ENCODE peak calls at places on chromosome 13, in ten cellular contexts. B is ovary, W is tibial nerve, O is brain microvascular endothelial cell, E is left ventricle myocardium inferior, Z is fibroblast of pulmonary artery, S is neural progenitor cell, H is thoracic aorta, J is heart left ventricle, L is AG10803. R is an unnamed sample.

GRCh38 chr13:95494082-95494681 is 58.3 kb upstream of the CLDN10 start:
- DNase-seq in H (no peak), E (no peak), B (no peak), S (peak), Z (peak), W (no peak), L (peak), O (peak), J (no peak), R (no peak)

GRCh38 chr13:80029170-80029569 is 311.8 kb downstream of the SPRY2 start:
- DNase-seq in L (no peak), J (no peak), H (no peak), W (no peak), O (no peak), Z (no peak), E (no peak), S (no peak), B (no peak), R (no peak)

GRCh38 chr13:48163066-48163465 is 68.2 kb upstream of the MED4 start:
- DNase-seq in O (no peak), B (no peak), W (no peak), H (no peak), J (no peak), E (no peak), Z (peak), S (no peak), L (no peak), R (no peak)

GRCh38 chr13:88751994-88752393 is 1080.8 kb downstream of the SLITRK5 start:
- DNase-seq in W (no peak), B (no peak), L (no peak), S (no peak), J (no peak), Z (no peak), O (no peak), E (no peak), H (no peak), R (peak)

GRCh38 chr13:110416131-110416584 is 109.1 kb downstream of the COL4A2 start:
- DNase-seq in J (no peak), B (no peak), O (no peak), Z (peak), E (no peak), L (peak), S (no peak), H (no peak), W (no peak), R (no peak)

GRCh38 chr13:48094404-48094780 is 512 bp downstream of the MED4 start:
- DNase-seq in H (no peak), S (peak), J (no peak), Z (no peak), O (no peak), E (no peak), B (no peak), W (no peak), L (peak), R (no peak)

GRCh38 chr13:66262330-66262729 is 967.8 kb downstream of the PCDH9 start:
- DNase-seq in E (no peak), S (no peak), Z (no peak), O (no peak), H (no peak), J (no peak), W (no peak), L (no peak), B (no peak), R (no peak)

GRCh38 chr13:112066624-112067004 is 335 bp upstream of the SOX1 start:
- DNase-seq in B (no peak), W (no peak), E (peak), H (no peak), L (peak), J (peak), O (no peak), Z (peak), S (peak), R (no peak)

GRCh38 chr13:110649551-110649950 is 34.2 kb downstream of the NAXD start:
- DNase-seq in O (no peak), J (no peak), Z (no peak), S (no peak), B (no peak), L (no peak), E (no peak), W (no peak), H (no peak), R (no peak)

GRCh38 chr13:107099661-107100060 is 531.7 kb upstream of the ARGLU1 start:
- DNase-seq in Z (peak), B (no peak), E (no peak), O (peak), L (peak), J (no peak), W (no peak), H (no peak), S (no peak), R (no peak)

GRCh38 chr13:101869553-101869952 is 417.1 kb downstream of the ITGBL1 start:
- DNase-seq in E (no peak), H (no peak), S (no peak), O (no peak), B (no peak), Z (no peak), J (no peak), L (peak), W (no peak), R (no peak)

GRCh38 chr13:113418722-113419049 is 34.6 kb downstream of the ADPRHL1 start:
- DNase-seq in O (no peak), S (no peak), Z (no peak), L (no peak), E (no peak), H (no peak), B (no peak), W (no peak), J (no peak), R (no peak)

GRCh38 chr13:50707533-50708096 is 135.9 kb downstream of the DLEU7 start:
- DNase-seq in B (no peak), W (no peak), O (no peak), Z (no peak), J (no peak), S (no peak), E (no peak), L (no peak), H (no peak), R (no peak)

GRCh38 chr13:72473321-72473720 is 254.1 kb downstream of the MZT1 start:
- DNase-seq in Z (no peak), E (no peak), B (no peak), H (no peak), W (no peak), L (no peak), O (no peak), S (no peak), J (no peak), R (no peak)

GRCh38 chr13:26299168-26299788 is 45.3 kb downstream of the CDK8 start:
- DNase-seq in B (no peak), S (no peak), H (no peak), W (no peak), Z (no peak), J (no peak), O (peak), L (no peak), E (no peak), R (no peak)

GRCh38 chr13:48496796-48497195 is 36.1 kb downstream of the RCBTB2 start:
- DNase-seq in J (no peak), B (no peak), E (no peak), Z (no peak), O (no peak), S (no peak), L (no peak), W (no peak), H (no peak), R (no peak)

GRCh38 chr13:33228645-33229445 is 56.7 kb downstream of the STARD13 start:
- DNase-seq in S (peak), O (peak), E (no peak), J (no peak), H (no peak), B (no peak), Z (peak), W (no peak), L (peak), R (no peak)

GRCh38 chr13:47144782-47145181 is 247.9 kb upstream of the HTR2A start:
- DNase-seq in H (no peak), S (no peak), W (no peak), J (no peak), E (no peak), Z (no peak), B (no peak), L (no peak), O (no peak), R (no peak)

GRCh38 chr13:94121686-94122085 is 357.8 kb downstream of the DCT start:
- DNase-seq in S (no peak), E (no peak), O (peak), Z (peak), L (peak), B (no peak), H (no peak), J (no peak), W (no peak), R (no peak)

GRCh38 chr13:104773775-104774174 is 1707.6 kb upstream of the SLC10A2 start:
- DNase-seq in B (no peak), W (no peak), J (no peak), S (peak), H (no peak), E (no peak), Z (peak), O (peak), L (peak), R (no peak)
- TF ChIP-seq CTCF in B (no peak), W (peak), J (peak), S (peak), H (peak), E (peak), Z (peak), O (peak), L (peak), R (peak)

GRCh38 chr13:97432232-97432916 is 1.6 kb upstream of the RAP2A start:
- DNase-seq in H (no peak), L (no peak), J (no peak), W (no peak), Z (no peak), E (no peak), B (no peak), S (no peak), O (no peak), R (no peak)

GRCh38 chr13:97426695-97427094 is 7.3 kb upstream of the RAP2A start:
- DNase-seq in L (no peak), S (no peak), W (no peak), O (no peak), H (no peak), Z (no peak), J (no peak), B (no peak), E (no peak), R (no peak)

GRCh38 chr13:97430296-97430695 is 3.7 kb upstream of the RAP2A start:
- DNase-seq in S (no peak), B (no peak), W (no peak), H (no peak), L (no peak), Z (no peak), J (no peak), O (no peak), E (no peak), R (no peak)

GRCh38 chr13:97431365-97431764 is 2.6 kb upstream of the RAP2A start:
- DNase-seq in H (no peak), Z (no peak), L (no peak), S (no peak), E (no peak), W (no peak), B (no peak), O (no peak), J (no peak), R (no peak)

DNA sequence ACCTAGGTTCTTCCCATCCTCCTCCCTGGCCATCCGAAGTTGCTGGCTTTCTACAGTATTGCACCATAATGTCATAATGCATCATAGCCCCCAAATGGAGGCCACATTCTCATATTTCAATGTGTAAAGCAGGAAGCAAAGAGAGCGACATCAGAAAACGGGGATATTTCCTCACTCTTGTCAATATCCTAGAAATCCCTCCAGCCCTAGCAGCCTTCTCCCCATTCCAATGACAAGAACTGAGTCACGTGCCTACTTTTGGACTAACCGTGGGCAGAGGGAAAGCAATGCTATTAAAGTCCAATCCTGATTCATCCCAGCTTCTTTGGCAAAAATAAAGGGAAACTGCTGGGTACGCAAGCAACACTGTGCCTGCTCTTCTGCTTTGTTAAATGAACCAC is 4.3 kb upstream of the RAP2A start:
- DNase-seq in B (no peak), O (no peak), L (peak), E (no peak), J (no peak), H (no peak), S (no peak), W (no peak), Z (peak), R (no peak)
- H3K4me3 ChIP-seq in B (no peak), O (peak), L (peak), E (no peak), J (no peak), H (peak), S (no peak), W (peak), Z (no peak), R (no peak)

DNA sequence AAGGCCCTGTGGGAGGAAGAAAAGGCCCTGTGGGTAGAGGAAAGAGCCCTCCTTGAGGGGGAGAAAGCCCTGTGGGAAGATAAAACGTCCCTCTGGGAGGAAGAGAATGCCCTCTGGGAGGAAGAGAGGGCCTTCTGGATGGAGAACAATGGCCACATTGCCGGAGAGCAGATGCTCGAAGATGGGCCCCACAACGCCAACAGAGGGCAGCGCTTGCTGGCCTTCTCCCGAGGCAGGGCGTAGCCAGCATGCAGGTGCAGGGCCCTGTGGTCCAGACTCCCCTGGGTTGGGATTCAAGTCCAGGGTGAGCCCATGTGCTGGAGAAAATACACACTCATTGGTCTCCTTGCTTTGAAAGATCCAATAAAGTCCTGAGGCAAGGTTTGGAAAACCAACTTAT is 4.1 kb downstream of the CCDC70 start:
- DNase-seq in E (no peak), S (peak), J (no peak), W (no peak), O (no peak), H (no peak), Z (no peak), B (no peak), L (no peak), R (no peak)
- TF ChIP-seq CTCF in E (no peak), S (no peak), J (no peak), W (no peak), O (no peak), H (no peak), Z (no peak), B (no peak), L (no peak), R (no peak)

DNA sequence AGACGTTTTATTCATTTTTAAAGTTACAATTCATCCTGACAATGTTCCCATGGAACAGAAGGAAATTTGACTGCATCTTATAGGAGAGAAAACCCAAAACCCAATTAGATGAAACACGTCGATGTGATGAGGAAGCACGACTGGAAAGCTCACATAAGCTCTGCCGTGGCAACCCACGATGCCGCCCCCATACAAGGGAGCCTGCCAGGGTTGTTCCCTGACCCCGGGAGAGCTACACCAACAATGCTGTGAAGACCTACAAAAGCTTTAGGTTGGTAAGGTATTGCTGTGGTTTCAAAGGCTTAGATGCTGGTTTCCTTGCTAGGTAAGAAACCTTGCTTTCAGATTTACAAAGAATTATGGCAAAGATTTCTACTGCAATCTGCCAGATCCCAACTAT is 393.1 kb downstream of the KLF12 start:
- DNase-seq in J (no peak), H (no peak), Z (peak), B (no peak), S (no peak), E (no peak), O (no peak), L (peak), W (no peak), R (no peak)
- H3K4me3 ChIP-seq in J (peak), H (peak), Z (peak), B (no peak), S (no peak), E (peak), O (no peak), L (peak), W (peak), R (no peak)

GRCh38 chr13:99600318-99600717 is 99.0 kb downstream of the TM9SF2 start:
- DNase-seq in W (no peak), B (no peak), Z (no peak), H (no peak), S (peak), E (no peak), O (no peak), L (no peak), J (no peak), R (no peak)
- TF ChIP-seq CTCF in W (no peak), B (no peak), Z (no peak), H (no peak), S (peak), E (peak), O (peak), L (no peak), J (no peak), R (peak)

DNA sequence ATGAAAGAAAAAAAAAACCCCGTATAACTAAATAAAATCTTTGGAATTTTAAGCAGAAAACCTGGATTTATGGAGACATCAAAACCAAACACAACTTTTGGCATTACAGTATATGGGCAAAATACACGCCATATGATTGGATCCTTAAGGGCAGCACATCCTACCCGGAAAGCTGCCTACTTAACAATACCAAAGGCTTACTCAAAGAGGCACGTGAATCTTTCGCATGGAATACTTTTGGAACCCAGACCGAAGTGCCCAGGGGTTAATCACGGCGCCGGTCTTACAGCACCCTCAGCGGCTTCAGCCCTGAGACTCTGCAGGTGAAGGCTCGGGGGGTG is 385 bp downstream of the CCDC169 start:
- DNase-seq in Z (peak), H (no peak), W (no peak), E (no peak), B (no peak), O (no peak), S (no peak), J (no peak), L (peak), R (peak)
- H3K4me3 ChIP-seq in Z (peak), H (peak), W (peak), E (peak), B (peak), O (peak), S (peak), J (peak), L (peak), R (peak)

GRCh38 chr13:44104969-44105368 is 225.3 kb downstream of the LACC1 start:
- DNase-seq in J (no peak), E (no peak), L (no peak), Z (no peak), H (no peak), O (no peak), W (no peak), B (no peak), S (no peak), R (no peak)

GRCh38 chr13:44108345-44108858 is 228.7 kb downstream of the LACC1 start:
- DNase-seq in W (no peak), E (peak), S (no peak), B (no peak), J (peak), Z (no peak), H (no peak), O (no peak), L (no peak), R (no peak)

GRCh38 chr13:44103721-44104490 is 224.2 kb downstream of the LACC1 start:
- DNase-seq in L (no peak), O (no peak), J (no peak), E (no peak), Z (no peak), H (no peak), B (peak), W (no peak), S (no peak), R (no peak)

GRCh38 chr13:44107357-44108121 is 227.8 kb downstream of the LACC1 start:
- DNase-seq in Z (no peak), S (no peak), L (no peak), J (no peak), B (no peak), O (no peak), E (no peak), W (no peak), H (no peak), R (no peak)

DNA sequence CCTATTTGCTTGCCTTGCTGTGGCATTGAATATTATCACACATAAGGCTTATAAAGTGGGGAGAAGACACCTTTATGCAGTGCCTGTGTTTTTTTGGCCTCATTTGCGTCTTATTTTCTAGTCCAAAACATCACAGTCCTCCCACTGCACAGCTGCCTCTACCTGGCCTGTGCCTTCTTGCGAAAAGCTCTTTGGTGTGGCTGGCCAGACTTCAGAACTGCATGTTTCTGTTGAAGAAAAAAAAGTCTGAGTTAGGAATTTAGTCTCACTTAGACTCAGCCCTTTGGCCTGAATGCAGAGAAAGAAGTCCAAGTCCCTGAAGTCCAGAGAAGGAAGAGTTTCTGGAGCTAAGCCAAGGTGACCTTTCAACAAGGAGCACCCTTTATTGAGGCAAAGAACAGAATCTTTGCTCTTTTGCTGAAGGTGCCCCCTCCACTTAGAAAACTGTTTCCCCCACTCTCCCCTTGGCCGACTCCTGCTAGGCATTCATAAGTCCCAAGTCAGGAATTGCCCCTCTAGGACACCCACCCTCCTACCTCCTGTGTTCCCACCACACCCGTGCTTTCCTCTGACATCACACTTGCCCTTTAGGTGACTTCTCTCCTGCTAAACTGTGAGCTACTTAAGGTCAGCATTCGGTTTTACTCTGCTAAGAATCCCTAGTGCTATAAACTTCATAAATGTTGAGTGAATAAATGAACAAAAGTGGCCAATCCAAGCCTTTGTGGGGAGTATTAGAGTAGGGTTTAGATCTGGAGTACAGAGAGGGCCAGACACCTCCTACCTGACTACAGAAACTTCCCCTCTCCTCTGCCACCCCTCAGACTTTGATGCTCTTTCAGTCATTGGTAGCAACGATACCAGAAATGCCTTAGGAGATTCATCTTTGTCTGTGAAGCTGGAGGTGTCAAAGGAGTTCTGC is 226.8 kb downstream of the LACC1 start:
- DNase-seq in E (no peak), S (no peak), J (no peak), Z (no peak), B (peak), H (no peak), L (no peak), O (no peak), W (no peak), R (no peak)
- TF ChIP-seq CTCF in E (no peak), S (no peak), J (no peak), Z (no peak), B (no peak), H (no peak), L (no peak), O (no peak), W (no peak), R (no peak)